ENCODE peak calls at places on chromosomes 3 and 15, in nine cellular contexts. One of them, this sample, is unnamed.

GRCh38 chr3:120173056-120173675 is 78.9 kb upstream of the GSK3B start:
- DNase-seq in endodermal cell: no peak
- DNase-seq in HepG2: no peak
- DNase-seq in mucosa of descending colon: no peak
- DNase-seq in progenitor cell of endocrine pancreas: no peak
- DNase-seq in AG09319: no peak
- DNase-seq in fibroblast of lung: no peak
- DNase-seq in AG09309: no peak
- DNase-seq in A549: no peak
- DNase-seq in this sample: peak; percentile 41

GRCh38 chr3:100072328-100073048 is 41.8 kb downstream of the FILIP1L start:
- DNase-seq in endodermal cell: no peak
- DNase-seq in HepG2: no peak
- DNase-seq in mucosa of descending colon: no peak
- DNase-seq in progenitor cell of endocrine pancreas: no peak
- DNase-seq in AG09319: peak; percentile 23
- DNase-seq in fibroblast of lung: peak; percentile 63
- DNase-seq in AG09309: no peak
- DNase-seq in A549: no peak
- DNase-seq in this sample: peak; percentile 25

GRCh38 chr15:63509056-63509696 is 4.8 kb downstream of the USP3 start:
- DNase-seq in endodermal cell: no peak
- DNase-seq in HepG2: no peak
- DNase-seq in mucosa of descending colon: no peak
- DNase-seq in progenitor cell of endocrine pancreas: no peak
- DNase-seq in AG09319: no peak
- DNase-seq in fibroblast of lung: no peak
- DNase-seq in AG09309: no peak
- DNase-seq in A549: no peak
- DNase-seq in this sample: no peak

GRCh38 chr3:2156244-2156847 is 57.7 kb downstream of the CNTN4 start:
- DNase-seq in endodermal cell: peak; percentile 87
- DNase-seq in HepG2: peak; percentile 8
- DNase-seq in mucosa of descending colon: peak; percentile 21
- DNase-seq in progenitor cell of endocrine pancreas: peak; percentile 12
- DNase-seq in AG09319: no peak
- DNase-seq in fibroblast of lung: no peak
- DNase-seq in AG09309: no peak
- DNase-seq in A549: peak; percentile 6
- DNase-seq in this sample: peak; percentile 2

GRCh38 chr3:43691120-43692002 is 623 bp downstream of the ABHD5 start:
- DNase-seq in endodermal cell: peak; percentile 92
- DNase-seq in HepG2: peak; percentile 30
- DNase-seq in mucosa of descending colon: peak; percentile 83
- DNase-seq in progenitor cell of endocrine pancreas: peak; percentile 64
- DNase-seq in AG09319: no peak
- DNase-seq in fibroblast of lung: peak; percentile 40
- DNase-seq in AG09309: no peak
- DNase-seq in A549: peak; percentile 33
- DNase-seq in this sample: peak; percentile 17

GRCh38 chr15:42094512-42094963 is at the start of gene PLA2G4D:
- DNase-seq in endodermal cell: no peak
- DNase-seq in HepG2: no peak
- DNase-seq in mucosa of descending colon: no peak
- DNase-seq in progenitor cell of endocrine pancreas: no peak
- DNase-seq in AG09319: no peak
- DNase-seq in fibroblast of lung: no peak
- DNase-seq in AG09309: no peak
- DNase-seq in A549: no peak
- DNase-seq in this sample: no peak

GRCh38 chr15:92944946-92945521 is 44.9 kb downstream of the CHD2 start:
- DNase-seq in endodermal cell: no peak
- DNase-seq in HepG2: no peak
- DNase-seq in mucosa of descending colon: no peak
- DNase-seq in progenitor cell of endocrine pancreas: no peak
- DNase-seq in AG09319: no peak
- DNase-seq in fibroblast of lung: no peak
- DNase-seq in AG09309: no peak
- DNase-seq in A549: no peak
- DNase-seq in this sample: no peak

GRCh38 chr3:143313598-143314188 is 194.1 kb downstream of the CHST2 start:
- DNase-seq in endodermal cell: no peak
- DNase-seq in HepG2: no peak
- DNase-seq in mucosa of descending colon: no peak
- DNase-seq in progenitor cell of endocrine pancreas: no peak
- DNase-seq in AG09319: no peak
- DNase-seq in fibroblast of lung: no peak
- DNase-seq in AG09309: no peak
- DNase-seq in A549: no peak
- DNase-seq in this sample: no peak

GRCh38 chr15:91469627-91470567 is 369.8 kb downstream of the SV2B start:
- DNase-seq in endodermal cell: no peak
- DNase-seq in HepG2: no peak
- DNase-seq in mucosa of descending colon: peak; percentile 20
- DNase-seq in progenitor cell of endocrine pancreas: no peak
- DNase-seq in AG09319: no peak
- DNase-seq in fibroblast of lung: no peak
- DNase-seq in AG09309: no peak
- DNase-seq in A549: no peak
- DNase-seq in this sample: no peak

GRCh38 chr3:58068126-58068809 is 60.0 kb downstream of the FLNB start:
- DNase-seq in endodermal cell: no peak
- DNase-seq in HepG2: peak; percentile 57
- DNase-seq in mucosa of descending colon: no peak
- DNase-seq in progenitor cell of endocrine pancreas: no peak
- DNase-seq in AG09319: no peak
- DNase-seq in fibroblast of lung: no peak
- DNase-seq in AG09309: no peak
- DNase-seq in A549: no peak
- DNase-seq in this sample: no peak

GRCh38 chr3:61789861-61790260 is 228.5 kb downstream of the PTPRG start:
- DNase-seq in endodermal cell: no peak
- DNase-seq in HepG2: no peak
- DNase-seq in mucosa of descending colon: no peak
- DNase-seq in progenitor cell of endocrine pancreas: no peak
- DNase-seq in AG09319: no peak
- DNase-seq in fibroblast of lung: no peak
- DNase-seq in AG09309: no peak
- DNase-seq in A549: no peak
- DNase-seq in this sample: no peak

GRCh38 chr3:187823802-187824201 is 78.5 kb upstream of the BCL6 start:
- DNase-seq in endodermal cell: no peak
- DNase-seq in HepG2: no peak
- DNase-seq in mucosa of descending colon: no peak
- DNase-seq in progenitor cell of endocrine pancreas: no peak
- DNase-seq in AG09319: no peak
- DNase-seq in fibroblast of lung: no peak
- DNase-seq in AG09309: no peak
- DNase-seq in A549: no peak
- DNase-seq in this sample: no peak

GRCh38 chr3:142354076-142354475 is 93.8 kb downstream of the XRN1 start:
- DNase-seq in endodermal cell: no peak
- DNase-seq in HepG2: no peak
- DNase-seq in mucosa of descending colon: no peak
- DNase-seq in progenitor cell of endocrine pancreas: no peak
- DNase-seq in AG09319: no peak
- DNase-seq in fibroblast of lung: no peak
- DNase-seq in AG09309: no peak
- DNase-seq in A549: no peak
- DNase-seq in this sample: no peak

GRCh38 chr3:155019576-155019975 is 60.5 kb upstream of the MME start:
- DNase-seq in endodermal cell: no peak
- DNase-seq in HepG2: no peak
- DNase-seq in mucosa of descending colon: peak; percentile 67
- DNase-seq in progenitor cell of endocrine pancreas: no peak
- DNase-seq in AG09319: no peak
- DNase-seq in fibroblast of lung: peak; percentile 40
- DNase-seq in AG09309: no peak
- DNase-seq in A549: no peak
- DNase-seq in this sample: peak; percentile 50

GRCh38 chr3:104947946-104948345 is 418.8 kb upstream of the ALCAM start:
- DNase-seq in endodermal cell: no peak
- DNase-seq in HepG2: no peak
- DNase-seq in mucosa of descending colon: no peak
- DNase-seq in progenitor cell of endocrine pancreas: no peak
- DNase-seq in AG09319: peak; percentile 31
- DNase-seq in fibroblast of lung: peak; percentile 58
- DNase-seq in AG09309: no peak
- DNase-seq in A549: no peak
- DNase-seq in this sample: no peak

GRCh38 chr3:197454014-197454413 is 101.8 kb downstream of the BDH1 start:
- DNase-seq in endodermal cell: no peak
- DNase-seq in HepG2: peak; percentile 49
- DNase-seq in mucosa of descending colon: peak; percentile 32
- DNase-seq in progenitor cell of endocrine pancreas: no peak
- DNase-seq in AG09319: no peak
- DNase-seq in fibroblast of lung: peak; percentile 17
- DNase-seq in AG09309: no peak
- DNase-seq in A549: no peak
- DNase-seq in this sample: no peak

GRCh38 chr3:129650256-129650872 is 43.9 kb upstream of the PLXND1 start:
- DNase-seq in endodermal cell: peak; percentile 93
- DNase-seq in HepG2: peak; percentile 48
- DNase-seq in mucosa of descending colon: peak; percentile 82
- DNase-seq in progenitor cell of endocrine pancreas: peak; percentile 39
- DNase-seq in AG09319: peak; percentile 69
- DNase-seq in fibroblast of lung: peak; percentile 81
- DNase-seq in AG09309: peak; percentile 82
- DNase-seq in A549: peak; percentile 18
- DNase-seq in this sample: peak; percentile 90

GRCh38 chr3:79406175-79406574 is 361.6 kb downstream of the ROBO1 start:
- DNase-seq in endodermal cell: peak; percentile 52
- DNase-seq in HepG2: no peak
- DNase-seq in mucosa of descending colon: no peak
- DNase-seq in progenitor cell of endocrine pancreas: no peak
- DNase-seq in AG09319: no peak
- DNase-seq in fibroblast of lung: no peak
- DNase-seq in AG09309: no peak
- DNase-seq in A549: no peak
- DNase-seq in this sample: no peak

DNA sequence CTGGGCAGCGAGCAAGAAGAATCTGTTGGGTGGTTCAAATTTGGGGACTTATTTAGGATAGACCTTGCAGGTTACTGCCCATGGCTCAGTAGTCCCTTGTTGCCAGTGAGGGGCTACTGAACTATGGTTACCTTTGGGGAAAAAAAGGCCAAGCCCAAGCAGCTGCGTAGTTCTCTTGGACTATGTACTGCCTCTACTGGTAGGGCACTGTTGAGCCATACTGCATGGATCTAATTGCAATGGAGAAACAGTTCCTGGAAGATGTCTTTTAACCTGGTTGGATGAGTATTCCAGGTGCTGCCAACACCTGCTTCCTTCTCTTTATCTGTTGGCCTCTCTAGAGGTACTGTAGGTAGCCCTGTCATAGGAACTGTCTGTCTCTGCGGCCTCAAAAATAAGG is 671.9 kb upstream of the CBLB start:
- DNase-seq in endodermal cell: peak; percentile 39
- DNase-seq in HepG2: no peak
- DNase-seq in mucosa of descending colon: no peak
- DNase-seq in progenitor cell of endocrine pancreas: no peak
- DNase-seq in AG09319: no peak
- DNase-seq in fibroblast of lung: no peak
- DNase-seq in AG09309: no peak
- DNase-seq in A549: no peak
- DNase-seq in this sample: no peak
- TF ChIP-seq CTCF in endodermal cell: peak; percentile 56
- TF ChIP-seq CTCF in HepG2: no peak
- TF ChIP-seq CTCF in mucosa of descending colon: no peak
- TF ChIP-seq CTCF in progenitor cell of endocrine pancreas: no peak
- TF ChIP-seq CTCF in AG09319: no peak
- TF ChIP-seq CTCF in fibroblast of lung: no peak
- TF ChIP-seq CTCF in AG09309: no peak
- TF ChIP-seq CTCF in A549: no peak
- TF ChIP-seq CTCF in this sample: no peak

GRCh38 chr15:43792761-43793493 is 807 bp downstream of the SERF2 start:
- DNase-seq in endodermal cell: no peak
- DNase-seq in HepG2: no peak
- DNase-seq in mucosa of descending colon: peak; percentile 70
- DNase-seq in progenitor cell of endocrine pancreas: no peak
- DNase-seq in AG09319: no peak
- DNase-seq in fibroblast of lung: no peak
- DNase-seq in AG09309: no peak
- DNase-seq in A549: peak; percentile 26
- DNase-seq in this sample: peak; percentile 46
- TF ChIP-seq CTCF in endodermal cell: no peak
- TF ChIP-seq CTCF in HepG2: no peak
- TF ChIP-seq CTCF in mucosa of descending colon: no peak
- TF ChIP-seq CTCF in progenitor cell of endocrine pancreas: no peak
- TF ChIP-seq CTCF in AG09319: peak; percentile 18
- TF ChIP-seq CTCF in fibroblast of lung: peak; percentile 20
- TF ChIP-seq CTCF in AG09309: peak; percentile 25
- TF ChIP-seq CTCF in A549: no peak
- TF ChIP-seq CTCF in this sample: peak; percentile 28

GRCh38 chr3:173396191-173397041 is 1.1 kb upstream of the NLGN1 start:
- DNase-seq in endodermal cell: peak; percentile 77
- DNase-seq in HepG2: no peak
- DNase-seq in mucosa of descending colon: no peak
- DNase-seq in progenitor cell of endocrine pancreas: no peak
- DNase-seq in AG09319: no peak
- DNase-seq in fibroblast of lung: peak; percentile 15
- DNase-seq in AG09309: no peak
- DNase-seq in A549: no peak
- DNase-seq in this sample: no peak

GRCh38 chr3:173399001-173399400 is 1.5 kb downstream of the NLGN1 start:
- DNase-seq in endodermal cell: no peak
- DNase-seq in HepG2: no peak
- DNase-seq in mucosa of descending colon: no peak
- DNase-seq in progenitor cell of endocrine pancreas: no peak
- DNase-seq in AG09319: no peak
- DNase-seq in fibroblast of lung: no peak
- DNase-seq in AG09309: no peak
- DNase-seq in A549: no peak
- DNase-seq in this sample: no peak

GRCh38 chr3:173395412-173396181 is 1.9 kb upstream of the NLGN1 start:
- DNase-seq in endodermal cell: peak; percentile 93
- DNase-seq in HepG2: no peak
- DNase-seq in mucosa of descending colon: peak; percentile 72
- DNase-seq in progenitor cell of endocrine pancreas: peak; percentile 64
- DNase-seq in AG09319: peak; percentile 58
- DNase-seq in fibroblast of lung: peak; percentile 83
- DNase-seq in AG09309: peak; percentile 70
- DNase-seq in A549: no peak
- DNase-seq in this sample: peak; percentile 77

GRCh38 chr3:173398111-173398479 is 551 bp downstream of the NLGN1 start:
- DNase-seq in endodermal cell: no peak
- DNase-seq in HepG2: no peak
- DNase-seq in mucosa of descending colon: no peak
- DNase-seq in progenitor cell of endocrine pancreas: peak; percentile 15
- DNase-seq in AG09319: no peak
- DNase-seq in fibroblast of lung: no peak
- DNase-seq in AG09309: no peak
- DNase-seq in A549: no peak
- DNase-seq in this sample: peak; percentile 58

GRCh38 chr3:173397161-173398110 is at the start of gene NLGN1:
- DNase-seq in endodermal cell: peak; percentile 88
- DNase-seq in HepG2: no peak
- DNase-seq in mucosa of descending colon: peak; percentile 27
- DNase-seq in progenitor cell of endocrine pancreas: peak; percentile 38
- DNase-seq in AG09319: peak; percentile 53
- DNase-seq in fibroblast of lung: peak; percentile 77
- DNase-seq in AG09309: peak; percentile 47
- DNase-seq in A549: no peak
- DNase-seq in this sample: peak; percentile 61
- TF ChIP-seq CTCF in endodermal cell: peak; percentile 63
- TF ChIP-seq CTCF in HepG2: no peak
- TF ChIP-seq CTCF in mucosa of descending colon: no peak
- TF ChIP-seq CTCF in progenitor cell of endocrine pancreas: no peak
- TF ChIP-seq CTCF in AG09319: peak; percentile 27
- TF ChIP-seq CTCF in fibroblast of lung: peak; percentile 47
- TF ChIP-seq CTCF in AG09309: peak; percentile 32
- TF ChIP-seq CTCF in A549: no peak
- TF ChIP-seq CTCF in this sample: peak; percentile 15

GRCh38 chr15:70974004-70974832 is 81.6 kb downstream of the LRRC49 start:
- DNase-seq in endodermal cell: no peak
- DNase-seq in HepG2: peak; percentile 18
- DNase-seq in mucosa of descending colon: peak; percentile 8
- DNase-seq in progenitor cell of endocrine pancreas: no peak
- DNase-seq in AG09319: peak; percentile 24
- DNase-seq in fibroblast of lung: peak; percentile 84
- DNase-seq in AG09309: peak; percentile 49
- DNase-seq in A549: peak; percentile 22
- DNase-seq in this sample: peak; percentile 76
- TF ChIP-seq CTCF in endodermal cell: peak; percentile 76
- TF ChIP-seq CTCF in HepG2: peak; percentile 35
- TF ChIP-seq CTCF in mucosa of descending colon: no peak
- TF ChIP-seq CTCF in progenitor cell of endocrine pancreas: peak; percentile 54
- TF ChIP-seq CTCF in AG09319: peak; percentile 48
- TF ChIP-seq CTCF in fibroblast of lung: peak; percentile 51
- TF ChIP-seq CTCF in AG09309: peak; percentile 39
- TF ChIP-seq CTCF in A549: peak; percentile 80
- TF ChIP-seq CTCF in this sample: peak; percentile 54